ENCODE peak calls at places on chromosomes 3 and 15, in ten cellular contexts. B, Y, X, N, T, J, D, V, P and M are unnamed samples.

GRCh38 chr3:123694377-123695147 is 109.7 kb upstream of the HACD2 start:
- DNase-seq in N (no peak), T (no peak), V (no peak), Y (no peak), J (no peak), D (no peak), P (no peak), X (no peak), B (no peak), M (peak; percentile 80)

GRCh38 chr15:65032823-65033537 is 3.5 kb upstream of the MTFMT start:
- DNase-seq in Y (peak; percentile 96), J (no peak), N (peak; percentile 94), P (peak; percentile 60), V (no peak), D (peak; percentile 33), B (peak; percentile 39), X (no peak), T (peak; percentile 54), M (peak; percentile 84)

GRCh38 chr15:83698294-83698693 is 44.4 kb downstream of the ADAMTSL3 start:
- DNase-seq in J (no peak), Y (peak; percentile 63), V (no peak), P (peak; percentile 45), N (no peak), B (no peak), T (peak; percentile 67), D (no peak), X (no peak), M (peak; percentile 52)

GRCh38 chr3:126500016-126500415 is 17.6 kb downstream of the UROC1 start:
- DNase-seq in X (no peak), N (no peak), J (no peak), T (no peak), V (no peak), Y (no peak), B (no peak), P (no peak), D (no peak), M (no peak)

GRCh38 chr15:101808201-101808600 is 3.8 kb upstream of the OR4F15 start:
- DNase-seq in Y (no peak), J (no peak), N (no peak), B (no peak), T (peak; percentile 2), V (no peak), P (peak; percentile 81), D (no peak), X (no peak), M (peak; percentile 58)

GRCh38 chr3:37307321-37307720 is 132.9 kb upstream of the LRRFIP2 start:
- DNase-seq in B (no peak), X (no peak), D (no peak), T (peak; percentile 27), Y (no peak), P (no peak), V (no peak), N (no peak), J (no peak), M (no peak)

GRCh38 chr3:81395739-81396138 is 365.7 kb downstream of the GBE1 start:
- DNase-seq in J (no peak), D (no peak), Y (peak; percentile 4), X (no peak), P (no peak), N (no peak), T (no peak), V (no peak), B (no peak), M (no peak)

GRCh38 chr15:31293655-31294054 is 33.0 kb upstream of the KLF13 start:
- DNase-seq in P (no peak), D (no peak), T (no peak), J (no peak), B (no peak), Y (no peak), N (no peak), X (no peak), V (no peak), M (no peak)

GRCh38 chr3:129623447-129624118 is 17.1 kb upstream of the PLXND1 start:
- DNase-seq in B (no peak), N (no peak), X (no peak), Y (peak; percentile 36), J (peak; percentile 45), P (no peak), V (no peak), T (peak; percentile 45), D (no peak), M (peak; percentile 76)

GRCh38 chr15:66864871-66865281 is 162.8 kb downstream of the SMAD6 start:
- DNase-seq in T (no peak), D (no peak), X (no peak), V (no peak), J (no peak), P (no peak), N (no peak), Y (no peak), B (no peak), M (no peak)

GRCh38 chr3:50620420-50620819 is 3.5 kb downstream of the MAPKAPK3 start:
- DNase-seq in V (no peak), Y (no peak), T (no peak), X (no peak), B (no peak), D (no peak), J (no peak), N (no peak), P (no peak), M (no peak)

GRCh38 chr15:63504247-63504978 is at the start of gene USP3:
- DNase-seq in N (peak; percentile 94), X (peak; percentile 93), B (peak; percentile 93), Y (peak; percentile 97), T (peak; percentile 97), V (peak; percentile 79), D (peak; percentile 93), J (peak; percentile 69), P (peak; percentile 89), M (peak; percentile 97)

GRCh38 chr15:41490355-41490754 is 3.3 kb upstream of the ITPKA start:
- DNase-seq in Y (peak; percentile 67), T (peak; percentile 98), B (no peak), D (no peak), P (peak; percentile 67), V (no peak), N (peak; percentile 98), X (no peak), J (peak; percentile 25), M (peak; percentile 98)

GRCh38 chr3:177445591-177445990 is 248.3 kb upstream of the TBL1XR1 start:
- DNase-seq in D (no peak), P (no peak), B (no peak), N (no peak), Y (no peak), X (no peak), T (no peak), J (no peak), V (no peak), M (no peak)

GRCh38 chr3:115961390-115961789 is 338.1 kb downstream of the GAP43 start:
- DNase-seq in V (no peak), J (no peak), D (no peak), T (no peak), N (no peak), B (no peak), P (no peak), X (no peak), Y (no peak), M (no peak)

GRCh38 chr3:29757054-29757777 is 476.3 kb downstream of the RBMS3 start:
- DNase-seq in X (no peak), Y (no peak), D (no peak), B (no peak), P (no peak), V (no peak), J (peak; percentile 0), N (no peak), T (peak; percentile 82), M (no peak)